ENCODE peak calls at places on chromosomes 16 and 17, in nine cellular contexts. One of them, this sample, is unnamed.

GRCh38 chr17:65243838-65244237 is 106.7 kb downstream of the RGS9 start:
- DNase-seq in suprapubic skin: no peak
- DNase-seq in coronary artery: no peak
- DNase-seq in upper lobe of left lung: no peak
- DNase-seq in breast epithelium: no peak
- DNase-seq in bronchial epithelial cell: peak
- DNase-seq in osteoblast: peak
- DNase-seq in ascending aorta: no peak
- DNase-seq in fibroblast of pulmonary artery: peak
- DNase-seq in this sample: no peak

GRCh38 chr16:11181889-11182279 is 74.1 kb downstream of the SOCS1 start:
- DNase-seq in suprapubic skin: no peak
- DNase-seq in coronary artery: no peak
- DNase-seq in upper lobe of left lung: peak
- DNase-seq in breast epithelium: peak
- DNase-seq in bronchial epithelial cell: peak
- DNase-seq in osteoblast: peak
- DNase-seq in ascending aorta: no peak
- DNase-seq in fibroblast of pulmonary artery: no peak
- DNase-seq in this sample: peak

GRCh38 chr17:41710472-41711090 is 1.6 kb upstream of the GAST start:
- DNase-seq in suprapubic skin: no peak
- DNase-seq in coronary artery: no peak
- DNase-seq in upper lobe of left lung: no peak
- DNase-seq in breast epithelium: no peak
- DNase-seq in bronchial epithelial cell: peak
- DNase-seq in osteoblast: peak
- DNase-seq in ascending aorta: no peak
- DNase-seq in fibroblast of pulmonary artery: peak
- DNase-seq in this sample: no peak

GRCh38 chr17:65163990-65164495 is 26.9 kb downstream of the RGS9 start:
- DNase-seq in suprapubic skin: no peak
- DNase-seq in coronary artery: no peak
- DNase-seq in upper lobe of left lung: peak
- DNase-seq in breast epithelium: no peak
- DNase-seq in bronchial epithelial cell: peak
- DNase-seq in osteoblast: no peak
- DNase-seq in ascending aorta: no peak
- DNase-seq in fibroblast of pulmonary artery: peak
- DNase-seq in this sample: no peak

GRCh38 chr17:62919388-62919787 is 46.6 kb upstream of the TANC2 start:
- DNase-seq in suprapubic skin: no peak
- DNase-seq in coronary artery: no peak
- DNase-seq in upper lobe of left lung: no peak
- DNase-seq in breast epithelium: no peak
- DNase-seq in bronchial epithelial cell: no peak
- DNase-seq in osteoblast: no peak
- DNase-seq in ascending aorta: no peak
- DNase-seq in fibroblast of pulmonary artery: peak
- DNase-seq in this sample: no peak

GRCh38 chr17:29518359-29518758 is 48.5 kb downstream of the ABHD15 start:
- DNase-seq in suprapubic skin: no peak
- DNase-seq in coronary artery: no peak
- DNase-seq in upper lobe of left lung: no peak
- DNase-seq in breast epithelium: no peak
- DNase-seq in bronchial epithelial cell: no peak
- DNase-seq in osteoblast: no peak
- DNase-seq in ascending aorta: no peak
- DNase-seq in fibroblast of pulmonary artery: no peak
- DNase-seq in this sample: no peak

GRCh38 chr17:22490399-22490798 is 798.1 kb downstream of the KCNJ18 start:
- DNase-seq in suprapubic skin: no peak
- DNase-seq in coronary artery: peak
- DNase-seq in upper lobe of left lung: no peak
- DNase-seq in breast epithelium: no peak
- DNase-seq in bronchial epithelial cell: no peak
- DNase-seq in osteoblast: no peak
- DNase-seq in ascending aorta: no peak
- DNase-seq in fibroblast of pulmonary artery: no peak
- DNase-seq in this sample: no peak

GRCh38 chr17:512926-513325 is 160.3 kb upstream of the RPH3AL start:
- DNase-seq in suprapubic skin: no peak
- DNase-seq in coronary artery: no peak
- DNase-seq in upper lobe of left lung: no peak
- DNase-seq in breast epithelium: peak
- DNase-seq in bronchial epithelial cell: peak
- DNase-seq in osteoblast: no peak
- DNase-seq in ascending aorta: no peak
- DNase-seq in fibroblast of pulmonary artery: no peak
- DNase-seq in this sample: no peak

GRCh38 chr17:75881678-75882454 is 3.5 kb upstream of the TRIM47 start:
- DNase-seq in suprapubic skin: no peak
- DNase-seq in coronary artery: no peak
- DNase-seq in upper lobe of left lung: no peak
- DNase-seq in breast epithelium: no peak
- DNase-seq in bronchial epithelial cell: no peak
- DNase-seq in osteoblast: peak
- DNase-seq in ascending aorta: no peak
- DNase-seq in fibroblast of pulmonary artery: no peak
- DNase-seq in this sample: no peak

GRCh38 chr16:7246578-7246977 is 86.1 kb upstream of the RBFOX1 start:
- DNase-seq in suprapubic skin: no peak
- DNase-seq in coronary artery: no peak
- DNase-seq in upper lobe of left lung: no peak
- DNase-seq in breast epithelium: no peak
- DNase-seq in bronchial epithelial cell: no peak
- DNase-seq in osteoblast: no peak
- DNase-seq in ascending aorta: no peak
- DNase-seq in fibroblast of pulmonary artery: no peak
- DNase-seq in this sample: no peak

GRCh38 chr16:7055443-7055842 is 277.2 kb upstream of the RBFOX1 start:
- DNase-seq in suprapubic skin: no peak
- DNase-seq in coronary artery: no peak
- DNase-seq in upper lobe of left lung: no peak
- DNase-seq in breast epithelium: no peak
- DNase-seq in bronchial epithelial cell: no peak
- DNase-seq in osteoblast: no peak
- DNase-seq in ascending aorta: no peak
- DNase-seq in fibroblast of pulmonary artery: no peak
- DNase-seq in this sample: no peak

GRCh38 chr16:72722552-72722951 is 325.4 kb downstream of the ZFHX3 start:
- DNase-seq in suprapubic skin: no peak
- DNase-seq in coronary artery: no peak
- DNase-seq in upper lobe of left lung: no peak
- DNase-seq in breast epithelium: no peak
- DNase-seq in bronchial epithelial cell: no peak
- DNase-seq in osteoblast: no peak
- DNase-seq in ascending aorta: no peak
- DNase-seq in fibroblast of pulmonary artery: no peak
- DNase-seq in this sample: no peak

GRCh38 chr17:2796164-2797140 is at the start of gene RAP1GAP2:
- DNase-seq in suprapubic skin: peak
- DNase-seq in coronary artery: no peak
- DNase-seq in upper lobe of left lung: peak
- DNase-seq in breast epithelium: peak
- DNase-seq in bronchial epithelial cell: no peak
- DNase-seq in osteoblast: peak
- DNase-seq in ascending aorta: no peak
- DNase-seq in fibroblast of pulmonary artery: no peak
- DNase-seq in this sample: peak

GRCh38 chr17:4941027-4941610 is 1.1 kb downstream of the RNF167 start:
- DNase-seq in suprapubic skin: no peak
- DNase-seq in coronary artery: no peak
- DNase-seq in upper lobe of left lung: no peak
- DNase-seq in breast epithelium: no peak
- DNase-seq in bronchial epithelial cell: no peak
- DNase-seq in osteoblast: peak
- DNase-seq in ascending aorta: no peak
- DNase-seq in fibroblast of pulmonary artery: no peak
- DNase-seq in this sample: no peak

GRCh38 chr16:3662601-3663000 is 8.1 kb downstream of the DNASE1 start:
- DNase-seq in suprapubic skin: no peak
- DNase-seq in coronary artery: no peak
- DNase-seq in upper lobe of left lung: no peak
- DNase-seq in breast epithelium: no peak
- DNase-seq in bronchial epithelial cell: no peak
- DNase-seq in osteoblast: no peak
- DNase-seq in ascending aorta: no peak
- DNase-seq in fibroblast of pulmonary artery: no peak
- DNase-seq in this sample: no peak

GRCh38 chr17:63701477-63702222 is 1.7 kb upstream of the LIMD2 start:
- DNase-seq in suprapubic skin: no peak
- DNase-seq in coronary artery: no peak
- DNase-seq in upper lobe of left lung: peak
- DNase-seq in breast epithelium: no peak
- DNase-seq in bronchial epithelial cell: no peak
- DNase-seq in osteoblast: peak
- DNase-seq in ascending aorta: no peak
- DNase-seq in fibroblast of pulmonary artery: no peak
- DNase-seq in this sample: no peak

GRCh38 chr16:51500306-51500705 is 349.2 kb upstream of the SALL1 start:
- DNase-seq in suprapubic skin: no peak
- DNase-seq in coronary artery: no peak
- DNase-seq in upper lobe of left lung: no peak
- DNase-seq in breast epithelium: no peak
- DNase-seq in bronchial epithelial cell: peak
- DNase-seq in osteoblast: no peak
- DNase-seq in ascending aorta: no peak
- DNase-seq in fibroblast of pulmonary artery: peak
- DNase-seq in this sample: no peak

GRCh38 chr17:73592531-73592961 is 51.7 kb downstream of the SDK2 start:
- DNase-seq in suprapubic skin: no peak
- DNase-seq in coronary artery: no peak
- DNase-seq in upper lobe of left lung: no peak
- DNase-seq in breast epithelium: no peak
- DNase-seq in bronchial epithelial cell: no peak
- DNase-seq in osteoblast: no peak
- DNase-seq in ascending aorta: no peak
- DNase-seq in fibroblast of pulmonary artery: no peak
- DNase-seq in this sample: no peak

GRCh38 chr17:17851101-17851500 is 14.3 kb upstream of the SREBF1 start:
- DNase-seq in suprapubic skin: no peak
- DNase-seq in coronary artery: no peak
- DNase-seq in upper lobe of left lung: no peak
- DNase-seq in breast epithelium: no peak
- DNase-seq in bronchial epithelial cell: no peak
- DNase-seq in osteoblast: no peak
- DNase-seq in ascending aorta: no peak
- DNase-seq in fibroblast of pulmonary artery: no peak
- DNase-seq in this sample: no peak

GRCh38 chr17:83053021-83053778 is 26.2 kb upstream of the METRNL start:
- DNase-seq in suprapubic skin: no peak
- DNase-seq in coronary artery: peak
- DNase-seq in upper lobe of left lung: no peak
- DNase-seq in breast epithelium: no peak
- DNase-seq in bronchial epithelial cell: no peak
- DNase-seq in osteoblast: peak
- DNase-seq in ascending aorta: no peak
- DNase-seq in fibroblast of pulmonary artery: no peak
- DNase-seq in this sample: peak
- TF ChIP-seq CTCF in suprapubic skin: no peak
- TF ChIP-seq CTCF in coronary artery: no peak
- TF ChIP-seq CTCF in upper lobe of left lung: no peak
- TF ChIP-seq CTCF in breast epithelium: no peak
- TF ChIP-seq CTCF in bronchial epithelial cell: no peak
- TF ChIP-seq CTCF in osteoblast: no peak
- TF ChIP-seq CTCF in ascending aorta: no peak
- TF ChIP-seq CTCF in fibroblast of pulmonary artery: no peak
- TF ChIP-seq CTCF in this sample: no peak

GRCh38 chr16:1980026-1980769 is 1.1 kb downstream of the NOXO1 start:
- DNase-seq in suprapubic skin: no peak
- DNase-seq in coronary artery: no peak
- DNase-seq in upper lobe of left lung: no peak
- DNase-seq in breast epithelium: no peak
- DNase-seq in bronchial epithelial cell: no peak
- DNase-seq in osteoblast: peak
- DNase-seq in ascending aorta: no peak
- DNase-seq in fibroblast of pulmonary artery: no peak
- DNase-seq in this sample: no peak
- H3K4me3 ChIP-seq in suprapubic skin: peak
- H3K4me3 ChIP-seq in coronary artery: no peak
- H3K4me3 ChIP-seq in upper lobe of left lung: peak
- H3K4me3 ChIP-seq in breast epithelium: peak
- H3K4me3 ChIP-seq in bronchial epithelial cell: peak
- H3K4me3 ChIP-seq in osteoblast: no peak
- H3K4me3 ChIP-seq in ascending aorta: no peak
- H3K4me3 ChIP-seq in fibroblast of pulmonary artery: no peak
- H3K4me3 ChIP-seq in this sample: no peak

GRCh38 chr17:79304907-79305306 is 230.3 kb downstream of the ENGASE start:
- DNase-seq in suprapubic skin: no peak
- DNase-seq in coronary artery: no peak
- DNase-seq in upper lobe of left lung: no peak
- DNase-seq in breast epithelium: no peak
- DNase-seq in bronchial epithelial cell: no peak
- DNase-seq in osteoblast: no peak
- DNase-seq in ascending aorta: no peak
- DNase-seq in fibroblast of pulmonary artery: no peak
- DNase-seq in this sample: no peak
- TF ChIP-seq CTCF in suprapubic skin: no peak
- TF ChIP-seq CTCF in coronary artery: no peak
- TF ChIP-seq CTCF in upper lobe of left lung: no peak
- TF ChIP-seq CTCF in breast epithelium: no peak
- TF ChIP-seq CTCF in bronchial epithelial cell: no peak
- TF ChIP-seq CTCF in osteoblast: no peak
- TF ChIP-seq CTCF in ascending aorta: no peak
- TF ChIP-seq CTCF in fibroblast of pulmonary artery: no peak
- TF ChIP-seq CTCF in this sample: no peak

GRCh38 chr17:32016231-32016630 is 9.0 kb downstream of the LRRC37B start:
- DNase-seq in suprapubic skin: no peak
- DNase-seq in coronary artery: no peak
- DNase-seq in upper lobe of left lung: no peak
- DNase-seq in breast epithelium: no peak
- DNase-seq in bronchial epithelial cell: no peak
- DNase-seq in osteoblast: no peak
- DNase-seq in ascending aorta: no peak
- DNase-seq in fibroblast of pulmonary artery: no peak
- DNase-seq in this sample: no peak

GRCh38 chr17:32015245-32016013 is 8.2 kb downstream of the LRRC37B start:
- DNase-seq in suprapubic skin: no peak
- DNase-seq in coronary artery: no peak
- DNase-seq in upper lobe of left lung: no peak
- DNase-seq in breast epithelium: no peak
- DNase-seq in bronchial epithelial cell: peak
- DNase-seq in osteoblast: peak
- DNase-seq in ascending aorta: no peak
- DNase-seq in fibroblast of pulmonary artery: no peak
- DNase-seq in this sample: no peak

GRCh38 chr17:32019228-32019627 is 12.0 kb downstream of the LRRC37B start:
- DNase-seq in suprapubic skin: no peak
- DNase-seq in coronary artery: no peak
- DNase-seq in upper lobe of left lung: no peak
- DNase-seq in breast epithelium: no peak
- DNase-seq in bronchial epithelial cell: peak
- DNase-seq in osteoblast: no peak
- DNase-seq in ascending aorta: no peak
- DNase-seq in fibroblast of pulmonary artery: no peak
- DNase-seq in this sample: no peak

GRCh38 chr17:32021618-32021955 is 14.4 kb downstream of the LRRC37B start:
- DNase-seq in suprapubic skin: no peak
- DNase-seq in coronary artery: no peak
- DNase-seq in upper lobe of left lung: no peak
- DNase-seq in breast epithelium: no peak
- DNase-seq in bronchial epithelial cell: no peak
- DNase-seq in osteoblast: no peak
- DNase-seq in ascending aorta: no peak
- DNase-seq in fibroblast of pulmonary artery: no peak
- DNase-seq in this sample: no peak

GRCh38 chr17:32020943-32021617 is 13.9 kb downstream of the LRRC37B start:
- DNase-seq in suprapubic skin: no peak
- DNase-seq in coronary artery: no peak
- DNase-seq in upper lobe of left lung: no peak
- DNase-seq in breast epithelium: peak
- DNase-seq in bronchial epithelial cell: no peak
- DNase-seq in osteoblast: peak
- DNase-seq in ascending aorta: no peak
- DNase-seq in fibroblast of pulmonary artery: no peak
- DNase-seq in this sample: no peak
- H3K4me3 ChIP-seq in suprapubic skin: no peak
- H3K4me3 ChIP-seq in coronary artery: no peak
- H3K4me3 ChIP-seq in upper lobe of left lung: no peak
- H3K4me3 ChIP-seq in breast epithelium: peak
- H3K4me3 ChIP-seq in bronchial epithelial cell: no peak
- H3K4me3 ChIP-seq in osteoblast: no peak
- H3K4me3 ChIP-seq in ascending aorta: no peak
- H3K4me3 ChIP-seq in fibroblast of pulmonary artery: no peak
- H3K4me3 ChIP-seq in this sample: no peak